ENCODE peak calls at places on chromosome X, in four cellular contexts. One of them, this sample, is unnamed.

GRCh38 chrX:153766871-153767673 is 3.0 kb downstream of the PLXNB3 start:
- DNase-seq in psoas muscle: peak; percentile 30
- DNase-seq in SJSA1: no peak
- DNase-seq in body of pancreas: no peak
- DNase-seq in this sample: no peak

GRCh38 chrX:97416461-97416860 is 532.8 kb downstream of the RPA4 start:
- DNase-seq in psoas muscle: no peak
- DNase-seq in SJSA1: no peak
- DNase-seq in body of pancreas: no peak
- DNase-seq in this sample: no peak

GRCh38 chrX:69095260-69095659 is 70.0 kb downstream of the PJA1 start:
- DNase-seq in psoas muscle: no peak
- DNase-seq in SJSA1: no peak
- DNase-seq in body of pancreas: no peak
- DNase-seq in this sample: no peak

GRCh38 chrX:131874300-131874699 is 148.8 kb upstream of the STK26 start:
- DNase-seq in body of pancreas: no peak
- DNase-seq in psoas muscle: no peak
- DNase-seq in SJSA1: no peak
- DNase-seq in this sample: no peak

GRCh38 chrX:97685753-97686152 is 802.0 kb downstream of the RPA4 start:
- DNase-seq in body of pancreas: peak; percentile 11
- DNase-seq in psoas muscle: no peak
- DNase-seq in SJSA1: peak; percentile 0
- DNase-seq in this sample: no peak

GRCh38 chrX:48940404-48940955 is 16.9 kb downstream of the OTUD5 start:
- DNase-seq in psoas muscle: no peak
- DNase-seq in body of pancreas: no peak
- DNase-seq in SJSA1: no peak
- DNase-seq in this sample: no peak

GRCh38 chrX:8692886-8693285 is 39.1 kb downstream of the ANOS1 start:
- DNase-seq in body of pancreas: no peak
- DNase-seq in psoas muscle: no peak
- DNase-seq in SJSA1: no peak
- DNase-seq in this sample: no peak

GRCh38 chrX:2334237-2334636 is 166.5 kb downstream of the DHRSX start:
- DNase-seq in SJSA1: no peak
- DNase-seq in body of pancreas: no peak
- DNase-seq in psoas muscle: no peak
- DNase-seq in this sample: no peak

GRCh38 chrX:83077606-83078005 is 430.5 kb upstream of the POU3F4 start:
- DNase-seq in SJSA1: no peak
- DNase-seq in psoas muscle: no peak
- DNase-seq in body of pancreas: no peak
- DNase-seq in this sample: no peak

GRCh38 chrX:24479924-24480722 is 15.0 kb downstream of the PDK3 start:
- DNase-seq in body of pancreas: no peak
- DNase-seq in psoas muscle: no peak
- DNase-seq in SJSA1: peak; percentile 1
- DNase-seq in this sample: no peak

GRCh38 chrX:133670394-133670793 is 255.1 kb upstream of the GPC4 start:
- DNase-seq in SJSA1: peak; percentile 51
- DNase-seq in psoas muscle: no peak
- DNase-seq in body of pancreas: no peak
- DNase-seq in this sample: no peak

GRCh38 chrX:103629295-103630170 is 758 bp downstream of the TCEAL1 start:
- DNase-seq in body of pancreas: peak; percentile 57
- DNase-seq in SJSA1: peak; percentile 64
- DNase-seq in psoas muscle: peak; percentile 65
- DNase-seq in this sample: no peak

GRCh38 chrX:1679238-1679637 is 64.4 kb downstream of the ASMT start:
- DNase-seq in SJSA1: peak; percentile 50
- DNase-seq in psoas muscle: no peak
- DNase-seq in body of pancreas: no peak
- DNase-seq in this sample: no peak

GRCh38 chrX:10685923-10686595 is 65.7 kb upstream of the MID1 start:
- DNase-seq in SJSA1: no peak
- DNase-seq in body of pancreas: no peak
- DNase-seq in psoas muscle: no peak
- DNase-seq in this sample: no peak

GRCh38 chrX:46029777-46030176 is 515.4 kb downstream of the ZNF674 start:
- DNase-seq in psoas muscle: no peak
- DNase-seq in SJSA1: no peak
- DNase-seq in body of pancreas: no peak
- DNase-seq in this sample: no peak

GRCh38 chrX:112851161-112851779 is 10.6 kb upstream of the AMOT start:
- DNase-seq in psoas muscle: no peak
- DNase-seq in SJSA1: no peak
- DNase-seq in body of pancreas: no peak
- DNase-seq in this sample: no peak

GRCh38 chrX:45186643-45187026 is 14.0 kb downstream of the DIPK2B start:
- DNase-seq in body of pancreas: no peak
- DNase-seq in psoas muscle: no peak
- DNase-seq in SJSA1: no peak
- DNase-seq in this sample: no peak

GRCh38 chrX:101416691-101417090 is 8.7 kb downstream of the HNRNPH2 start:
- DNase-seq in psoas muscle: no peak
- DNase-seq in body of pancreas: no peak
- DNase-seq in SJSA1: no peak
- DNase-seq in this sample: no peak

GRCh38 chrX:49753691-49754090 is 57.9 kb upstream of the PAGE1 start:
- DNase-seq in psoas muscle: no peak
- DNase-seq in body of pancreas: no peak
- DNase-seq in SJSA1: no peak
- DNase-seq in this sample: no peak

This sample was measured in T1000.